ENCODE peak calls at places on chromosomes 11 and 22, in nine cellular contexts. One of them, this sample, is unnamed.

GRCh38 chr11:24082860-24083259 is 414.0 kb upstream of the LUZP2 start:
- DNase-seq in NCI-H1417: no peak
- DNase-seq in mucosa of gallbladder: no peak
- DNase-seq in smooth muscle cell of the brain vasculature: no peak
- DNase-seq in fibroblast of pulmonary artery: no peak
- DNase-seq in psoas muscle: no peak
- DNase-seq in glutamatergic neuron: no peak
- DNase-seq in pancreas: no peak
- DNase-seq in stimulated activated naive CD4-positive, alpha-beta T cell treated with Interleukin-2 at 50 U/mL for 16 hours: no peak
- DNase-seq in this sample: no peak

GRCh38 chr22:22702874-22703570 is 58.6 kb downstream of the GGTLC2 start:
- DNase-seq in psoas muscle: no peak
- DNase-seq in stimulated activated naive CD4-positive, alpha-beta T cell treated with Interleukin-2 at 50 U/mL for 16 hours: no peak
- DNase-seq in NCI-H1417: no peak
- DNase-seq in pancreas: no peak
- DNase-seq in fibroblast of pulmonary artery: no peak
- DNase-seq in mucosa of gallbladder: no peak
- DNase-seq in smooth muscle cell of the brain vasculature: no peak
- DNase-seq in glutamatergic neuron: no peak
- DNase-seq in this sample: no peak

GRCh38 chr11:36211735-36212430 is 77.3 kb downstream of the COMMD9 start:
- DNase-seq in stimulated activated naive CD4-positive, alpha-beta T cell treated with Interleukin-2 at 50 U/mL for 16 hours: no peak
- DNase-seq in fibroblast of pulmonary artery: no peak
- DNase-seq in mucosa of gallbladder: no peak
- DNase-seq in NCI-H1417: no peak
- DNase-seq in glutamatergic neuron: no peak
- DNase-seq in smooth muscle cell of the brain vasculature: no peak
- DNase-seq in pancreas: no peak
- DNase-seq in psoas muscle: no peak
- DNase-seq in this sample: no peak

GRCh38 chr11:67271548-67272284 is 5.4 kb downstream of the GRK2 start:
- DNase-seq in pancreas: peak
- DNase-seq in psoas muscle: peak
- DNase-seq in NCI-H1417: peak
- DNase-seq in smooth muscle cell of the brain vasculature: no peak
- DNase-seq in fibroblast of pulmonary artery: no peak
- DNase-seq in stimulated activated naive CD4-positive, alpha-beta T cell treated with Interleukin-2 at 50 U/mL for 16 hours: peak
- DNase-seq in glutamatergic neuron: peak
- DNase-seq in mucosa of gallbladder: no peak
- DNase-seq in this sample: peak

GRCh38 chr11:85752890-85753581 is 57.9 kb downstream of the SYTL2 start:
- DNase-seq in fibroblast of pulmonary artery: no peak
- DNase-seq in NCI-H1417: no peak
- DNase-seq in psoas muscle: no peak
- DNase-seq in mucosa of gallbladder: peak
- DNase-seq in smooth muscle cell of the brain vasculature: no peak
- DNase-seq in stimulated activated naive CD4-positive, alpha-beta T cell treated with Interleukin-2 at 50 U/mL for 16 hours: peak
- DNase-seq in glutamatergic neuron: no peak
- DNase-seq in pancreas: no peak
- DNase-seq in this sample: peak

GRCh38 chr22:42500836-42501179 is 18.8 kb downstream of the RRP7A start:
- DNase-seq in smooth muscle cell of the brain vasculature: no peak
- DNase-seq in mucosa of gallbladder: no peak
- DNase-seq in pancreas: no peak
- DNase-seq in NCI-H1417: no peak
- DNase-seq in psoas muscle: no peak
- DNase-seq in stimulated activated naive CD4-positive, alpha-beta T cell treated with Interleukin-2 at 50 U/mL for 16 hours: no peak
- DNase-seq in glutamatergic neuron: no peak
- DNase-seq in fibroblast of pulmonary artery: no peak
- DNase-seq in this sample: no peak

GRCh38 chr11:3000032-3000961 is 8.2 kb upstream of the NAP1L4 start:
- DNase-seq in mucosa of gallbladder: peak
- DNase-seq in psoas muscle: peak
- DNase-seq in fibroblast of pulmonary artery: peak
- DNase-seq in NCI-H1417: peak
- DNase-seq in glutamatergic neuron: no peak
- DNase-seq in smooth muscle cell of the brain vasculature: no peak
- DNase-seq in stimulated activated naive CD4-positive, alpha-beta T cell treated with Interleukin-2 at 50 U/mL for 16 hours: no peak
- DNase-seq in pancreas: peak
- DNase-seq in this sample: no peak

GRCh38 chr22:22573047-22573889 is 14.2 kb upstream of the PRAME start:
- DNase-seq in glutamatergic neuron: no peak
- DNase-seq in mucosa of gallbladder: no peak
- DNase-seq in psoas muscle: no peak
- DNase-seq in smooth muscle cell of the brain vasculature: no peak
- DNase-seq in fibroblast of pulmonary artery: no peak
- DNase-seq in pancreas: no peak
- DNase-seq in stimulated activated naive CD4-positive, alpha-beta T cell treated with Interleukin-2 at 50 U/mL for 16 hours: no peak
- DNase-seq in NCI-H1417: no peak
- DNase-seq in this sample: no peak

GRCh38 chr22:29574762-29575450 is 6.0 kb downstream of the NIPSNAP1 start:
- DNase-seq in smooth muscle cell of the brain vasculature: no peak
- DNase-seq in fibroblast of pulmonary artery: no peak
- DNase-seq in NCI-H1417: no peak
- DNase-seq in pancreas: no peak
- DNase-seq in stimulated activated naive CD4-positive, alpha-beta T cell treated with Interleukin-2 at 50 U/mL for 16 hours: no peak
- DNase-seq in glutamatergic neuron: no peak
- DNase-seq in psoas muscle: no peak
- DNase-seq in mucosa of gallbladder: no peak
- DNase-seq in this sample: no peak

GRCh38 chr11:94583885-94584500 is 16.8 kb downstream of the PIWIL4 start:
- DNase-seq in mucosa of gallbladder: no peak
- DNase-seq in NCI-H1417: no peak
- DNase-seq in smooth muscle cell of the brain vasculature: no peak
- DNase-seq in pancreas: no peak
- DNase-seq in fibroblast of pulmonary artery: peak
- DNase-seq in psoas muscle: no peak
- DNase-seq in glutamatergic neuron: no peak
- DNase-seq in stimulated activated naive CD4-positive, alpha-beta T cell treated with Interleukin-2 at 50 U/mL for 16 hours: no peak
- DNase-seq in this sample: no peak

GRCh38 chr11:118699508-118700220 is 20.2 kb upstream of the TREH start:
- DNase-seq in stimulated activated naive CD4-positive, alpha-beta T cell treated with Interleukin-2 at 50 U/mL for 16 hours: peak
- DNase-seq in NCI-H1417: no peak
- DNase-seq in fibroblast of pulmonary artery: no peak
- DNase-seq in psoas muscle: no peak
- DNase-seq in mucosa of gallbladder: no peak
- DNase-seq in smooth muscle cell of the brain vasculature: no peak
- DNase-seq in pancreas: no peak
- DNase-seq in glutamatergic neuron: no peak
- DNase-seq in this sample: peak

GRCh38 chr11:104130161-104130560 is 33.8 kb downstream of the PDGFD start:
- DNase-seq in smooth muscle cell of the brain vasculature: no peak
- DNase-seq in pancreas: no peak
- DNase-seq in mucosa of gallbladder: no peak
- DNase-seq in psoas muscle: no peak
- DNase-seq in fibroblast of pulmonary artery: no peak
- DNase-seq in NCI-H1417: no peak
- DNase-seq in glutamatergic neuron: no peak
- DNase-seq in stimulated activated naive CD4-positive, alpha-beta T cell treated with Interleukin-2 at 50 U/mL for 16 hours: no peak
- DNase-seq in this sample: no peak

GRCh38 chr22:47457509-47458300 is 695.3 kb downstream of the TBC1D22A start:
- DNase-seq in fibroblast of pulmonary artery: no peak
- DNase-seq in smooth muscle cell of the brain vasculature: no peak
- DNase-seq in glutamatergic neuron: no peak
- DNase-seq in mucosa of gallbladder: no peak
- DNase-seq in stimulated activated naive CD4-positive, alpha-beta T cell treated with Interleukin-2 at 50 U/mL for 16 hours: no peak
- DNase-seq in psoas muscle: no peak
- DNase-seq in NCI-H1417: no peak
- DNase-seq in pancreas: no peak
- DNase-seq in this sample: no peak

GRCh38 chr11:75324740-75325139 is 26.7 kb downstream of the ARRB1 start:
- DNase-seq in psoas muscle: no peak
- DNase-seq in smooth muscle cell of the brain vasculature: no peak
- DNase-seq in NCI-H1417: no peak
- DNase-seq in pancreas: no peak
- DNase-seq in glutamatergic neuron: no peak
- DNase-seq in stimulated activated naive CD4-positive, alpha-beta T cell treated with Interleukin-2 at 50 U/mL for 16 hours: no peak
- DNase-seq in mucosa of gallbladder: no peak
- DNase-seq in fibroblast of pulmonary artery: no peak
- DNase-seq in this sample: no peak

GRCh38 chr22:38973289-38974169 is 8.6 kb upstream of the APOBEC3B start:
- DNase-seq in mucosa of gallbladder: peak
- DNase-seq in pancreas: no peak
- DNase-seq in NCI-H1417: peak
- DNase-seq in smooth muscle cell of the brain vasculature: no peak
- DNase-seq in fibroblast of pulmonary artery: peak
- DNase-seq in stimulated activated naive CD4-positive, alpha-beta T cell treated with Interleukin-2 at 50 U/mL for 16 hours: peak
- DNase-seq in glutamatergic neuron: peak
- DNase-seq in psoas muscle: peak
- DNase-seq in this sample: no peak

GRCh38 chr22:50267591-50268390 is 2.4 kb downstream of the MAPK11 start:
- DNase-seq in mucosa of gallbladder: peak
- DNase-seq in stimulated activated naive CD4-positive, alpha-beta T cell treated with Interleukin-2 at 50 U/mL for 16 hours: peak
- DNase-seq in glutamatergic neuron: peak
- DNase-seq in NCI-H1417: no peak
- DNase-seq in psoas muscle: peak
- DNase-seq in pancreas: peak
- DNase-seq in smooth muscle cell of the brain vasculature: no peak
- DNase-seq in fibroblast of pulmonary artery: peak
- DNase-seq in this sample: peak

GRCh38 chr22:29798318-29798717 is 31.1 kb downstream of the UQCR10 start:
- DNase-seq in fibroblast of pulmonary artery: peak
- DNase-seq in NCI-H1417: no peak
- DNase-seq in mucosa of gallbladder: no peak
- DNase-seq in smooth muscle cell of the brain vasculature: no peak
- DNase-seq in pancreas: no peak
- DNase-seq in glutamatergic neuron: no peak
- DNase-seq in psoas muscle: peak
- DNase-seq in stimulated activated naive CD4-positive, alpha-beta T cell treated with Interleukin-2 at 50 U/mL for 16 hours: no peak
- DNase-seq in this sample: no peak

GRCh38 chr11:46489668-46490560 is 98.3 kb upstream of the CHRM4 start:
- DNase-seq in glutamatergic neuron: peak
- DNase-seq in mucosa of gallbladder: peak
- DNase-seq in smooth muscle cell of the brain vasculature: no peak
- DNase-seq in stimulated activated naive CD4-positive, alpha-beta T cell treated with Interleukin-2 at 50 U/mL for 16 hours: peak
- DNase-seq in psoas muscle: no peak
- DNase-seq in pancreas: no peak
- DNase-seq in fibroblast of pulmonary artery: peak
- DNase-seq in NCI-H1417: peak
- DNase-seq in this sample: no peak

GRCh38 chr11:35047179-35047578 is 91.8 kb upstream of the CD44 start:
- DNase-seq in stimulated activated naive CD4-positive, alpha-beta T cell treated with Interleukin-2 at 50 U/mL for 16 hours: no peak
- DNase-seq in fibroblast of pulmonary artery: no peak
- DNase-seq in smooth muscle cell of the brain vasculature: no peak
- DNase-seq in glutamatergic neuron: no peak
- DNase-seq in pancreas: no peak
- DNase-seq in mucosa of gallbladder: no peak
- DNase-seq in NCI-H1417: no peak
- DNase-seq in psoas muscle: no peak
- DNase-seq in this sample: peak

GRCh38 chr11:102138677-102139076 is 28.4 kb downstream of the YAP1 start:
- DNase-seq in psoas muscle: no peak
- DNase-seq in fibroblast of pulmonary artery: peak
- DNase-seq in stimulated activated naive CD4-positive, alpha-beta T cell treated with Interleukin-2 at 50 U/mL for 16 hours: no peak
- DNase-seq in pancreas: no peak
- DNase-seq in NCI-H1417: no peak
- DNase-seq in glutamatergic neuron: no peak
- DNase-seq in smooth muscle cell of the brain vasculature: no peak
- DNase-seq in mucosa of gallbladder: no peak
- DNase-seq in this sample: no peak

GRCh38 chr22:40237788-40238424 is 60.2 kb downstream of the TNRC6B start:
- DNase-seq in fibroblast of pulmonary artery: no peak
- DNase-seq in stimulated activated naive CD4-positive, alpha-beta T cell treated with Interleukin-2 at 50 U/mL for 16 hours: no peak
- DNase-seq in NCI-H1417: no peak
- DNase-seq in psoas muscle: no peak
- DNase-seq in smooth muscle cell of the brain vasculature: no peak
- DNase-seq in glutamatergic neuron: no peak
- DNase-seq in mucosa of gallbladder: no peak
- DNase-seq in pancreas: no peak
- DNase-seq in this sample: no peak

GRCh38 chr11:69195819-69196218 is 40.1 kb downstream of the SMIM38 start:
- DNase-seq in fibroblast of pulmonary artery: no peak
- DNase-seq in stimulated activated naive CD4-positive, alpha-beta T cell treated with Interleukin-2 at 50 U/mL for 16 hours: no peak
- DNase-seq in psoas muscle: no peak
- DNase-seq in smooth muscle cell of the brain vasculature: no peak
- DNase-seq in NCI-H1417: no peak
- DNase-seq in glutamatergic neuron: no peak
- DNase-seq in pancreas: no peak
- DNase-seq in mucosa of gallbladder: no peak
- DNase-seq in this sample: no peak

GRCh38 chr11:98423933-98424332 is 596.8 kb upstream of the CNTN5 start:
- DNase-seq in stimulated activated naive CD4-positive, alpha-beta T cell treated with Interleukin-2 at 50 U/mL for 16 hours: no peak
- DNase-seq in pancreas: no peak
- DNase-seq in fibroblast of pulmonary artery: no peak
- DNase-seq in NCI-H1417: no peak
- DNase-seq in glutamatergic neuron: no peak
- DNase-seq in psoas muscle: no peak
- DNase-seq in smooth muscle cell of the brain vasculature: no peak
- DNase-seq in mucosa of gallbladder: no peak
- DNase-seq in this sample: no peak

GRCh38 chr11:80103149-80103859 is 662.5 kb upstream of the TENM4 start:
- DNase-seq in mucosa of gallbladder: no peak
- DNase-seq in fibroblast of pulmonary artery: peak
- DNase-seq in psoas muscle: no peak
- DNase-seq in pancreas: no peak
- DNase-seq in stimulated activated naive CD4-positive, alpha-beta T cell treated with Interleukin-2 at 50 U/mL for 16 hours: no peak
- DNase-seq in NCI-H1417: no peak
- DNase-seq in smooth muscle cell of the brain vasculature: peak
- DNase-seq in glutamatergic neuron: no peak
- DNase-seq in this sample: no peak